ENCODE peak calls at places on chromosomes 5 and 9, in nine cellular contexts. T is aorta; O is Right ventricle myocardium superior; G is naive thymus-derived CD8-positive, alpha-beta T cell; Z is B cell; F is renal cortical epithelial cell; R is head of caudate nucleus; S is cardiac fibroblast; V is colonic mucosa. N is an unnamed sample.

GRCh38 chr9:89562186-89562814 is 42.5 kb upstream of the GADD45G start:
- DNase-seq in T (no peak), Z (no peak), G (no peak), F (peak), O (no peak), V (no peak), S (peak), R (no peak), N (no peak)

GRCh38 chr5:143205386-143205785 is 198.1 kb downstream of the NR3C1 start:
- DNase-seq in T (peak), Z (no peak), V (no peak), O (no peak), F (peak), S (peak), G (no peak), R (no peak), N (no peak)

GRCh38 chr9:4668604-4669003 is 2.3 kb upstream of the SPATA6L start:
- DNase-seq in Z (no peak), O (no peak), R (no peak), S (no peak), V (no peak), F (no peak), G (no peak), T (no peak), N (no peak)

GRCh38 chr5:139104577-139105271 is 93.4 kb downstream of the SIL1 start:
- DNase-seq in R (peak), S (peak), Z (no peak), G (no peak), T (peak), O (peak), V (peak), F (peak), N (no peak)

GRCh38 chr5:9502435-9502834 is 43.4 kb downstream of the SEMA5A start:
- DNase-seq in G (no peak), R (no peak), F (no peak), S (peak), O (no peak), Z (no peak), V (no peak), T (no peak), N (no peak)

GRCh38 chr9:136644343-136644592 is 18.4 kb upstream of the EGFL7 start:
- DNase-seq in V (peak), F (peak), G (no peak), S (peak), R (no peak), T (peak), O (no peak), Z (no peak), N (no peak)

GRCh38 chr9:38414040-38414723 is 10.1 kb downstream of the IGFBPL1 start:
- DNase-seq in R (no peak), G (no peak), F (no peak), S (no peak), O (no peak), Z (no peak), V (no peak), T (no peak), N (no peak)

GRCh38 chr5:160369990-160370712 is at the start of gene C1QTNF2:
- DNase-seq in G (no peak), O (peak), T (peak), Z (no peak), F (no peak), V (peak), R (peak), S (peak), N (no peak)

GRCh38 chr9:135536166-135536565 is 9.8 kb upstream of the OBP2A start:
- DNase-seq in F (no peak), Z (no peak), G (no peak), S (peak), R (no peak), O (no peak), T (no peak), V (no peak), N (no peak)

GRCh38 chr5:111697215-111697614 is 59.8 kb downstream of the NREP start:
- DNase-seq in G (no peak), R (peak), F (peak), S (peak), Z (no peak), T (no peak), O (no peak), V (no peak), N (no peak)

GRCh38 chr9:129500166-129500862 is 120.6 kb downstream of the C9orf50 start:
- DNase-seq in Z (no peak), T (no peak), S (peak), G (no peak), O (no peak), F (no peak), V (no peak), R (peak), N (no peak)

GRCh38 chr5:149792540-149792939 is 62.4 kb downstream of the PPARGC1B start:
- DNase-seq in F (no peak), S (no peak), T (no peak), Z (no peak), G (no peak), V (no peak), R (no peak), O (no peak), N (no peak)

GRCh38 chr5:129115680-129116079 is 21.1 kb downstream of the ISOC1 start:
- DNase-seq in G (no peak), S (no peak), R (no peak), O (no peak), F (no peak), Z (no peak), V (no peak), T (no peak), N (no peak)

GRCh38 chr9:2284770-2285169 is 269.6 kb downstream of the SMARCA2 start:
- DNase-seq in Z (no peak), O (no peak), F (no peak), G (no peak), R (no peak), S (no peak), V (no peak), T (no peak), N (no peak)

GRCh38 chr5:127072861-127073846 is at the start of gene C5orf63:
- DNase-seq in G (peak), V (peak), R (peak), T (peak), F (peak), O (peak), S (peak), Z (peak), N (peak)

GRCh38 chr9:847505-847904 is 6.0 kb downstream of the DMRT1 start:
- DNase-seq in T (no peak), O (no peak), Z (no peak), V (no peak), G (no peak), S (no peak), F (no peak), R (no peak), N (no peak)

GRCh38 chr5:113505181-113505580 is 8.3 kb upstream of the YTHDC2 start:
- DNase-seq in Z (no peak), O (no peak), G (no peak), V (no peak), F (no peak), R (no peak), T (no peak), S (peak), N (no peak)

GRCh38 chr5:77326142-77326541 is 115.7 kb downstream of the PDE8B start:
- DNase-seq in R (no peak), F (no peak), S (no peak), Z (no peak), G (no peak), O (no peak), T (no peak), V (no peak), N (no peak)

GRCh38 chr9:107488400-107489143 is 997 bp downstream of the KLF4 start:
- DNase-seq in V (peak), T (peak), F (no peak), O (peak), R (peak), G (no peak), Z (peak), S (peak), N (no peak)

GRCh38 chr5:9342161-9342787 is 203.6 kb downstream of the SEMA5A start:
- DNase-seq in R (no peak), F (no peak), O (no peak), G (no peak), Z (no peak), S (no peak), V (no peak), T (no peak), N (no peak)

GRCh38 chr9:104879555-104880318 is 48.2 kb downstream of the ABCA1 start:
- DNase-seq in F (no peak), S (peak), V (no peak), T (no peak), G (no peak), Z (no peak), R (no peak), O (no peak), N (no peak)

GRCh38 chr5:60445427-60445826 is 254.5 kb downstream of the DEPDC1B start:
- DNase-seq in Z (no peak), O (no peak), G (no peak), S (no peak), F (no peak), V (no peak), T (no peak), R (no peak), N (no peak)

GRCh38 chr5:893137-893506 is 438 bp downstream of the TRIP13 start:
- DNase-seq in S (no peak), O (no peak), Z (no peak), G (no peak), T (no peak), V (no peak), R (no peak), F (no peak), N (no peak)